ENCODE peak calls at places on chromosome 15, in seven cellular contexts. One of them, this sample, is unnamed.

GRCh38 chr15:36905908-36906307 is 194.4 kb downstream of the MEIS2 start:
- DNase-seq in mesendoderm: no peak
- DNase-seq in H9: no peak
- DNase-seq in neuronal stem cell: no peak
- DNase-seq in trophoblast cell: no peak
- DNase-seq in IMR-90: peak
- DNase-seq in H1: no peak
- DNase-seq in this sample: peak

GRCh38 chr15:41492597-41493204 is 973 bp upstream of the ITPKA start:
- DNase-seq in mesendoderm: no peak
- DNase-seq in H9: no peak
- DNase-seq in neuronal stem cell: no peak
- DNase-seq in trophoblast cell: no peak
- DNase-seq in IMR-90: no peak
- DNase-seq in H1: no peak
- DNase-seq in this sample: no peak

GRCh38 chr15:39589815-39590644 is 9.2 kb downstream of the THBS1 start:
- DNase-seq in mesendoderm: no peak
- DNase-seq in H9: no peak
- DNase-seq in neuronal stem cell: no peak
- DNase-seq in trophoblast cell: no peak
- DNase-seq in IMR-90: peak
- DNase-seq in H1: no peak
- DNase-seq in this sample: peak

GRCh38 chr15:86865920-86866319 is 786.2 kb downstream of the AGBL1 start:
- DNase-seq in mesendoderm: no peak
- DNase-seq in H9: no peak
- DNase-seq in neuronal stem cell: no peak
- DNase-seq in trophoblast cell: no peak
- DNase-seq in IMR-90: no peak
- DNase-seq in H1: no peak
- DNase-seq in this sample: no peak

GRCh38 chr15:52013151-52013791 is 5.7 kb upstream of the MAPK6 start:
- DNase-seq in mesendoderm: no peak
- DNase-seq in H9: no peak
- DNase-seq in neuronal stem cell: no peak
- DNase-seq in trophoblast cell: peak
- DNase-seq in IMR-90: peak
- DNase-seq in H1: no peak
- DNase-seq in this sample: peak

GRCh38 chr15:72306211-72306785 is 13.7 kb downstream of the CELF6 start:
- DNase-seq in mesendoderm: peak
- DNase-seq in H9: peak
- DNase-seq in neuronal stem cell: no peak
- DNase-seq in trophoblast cell: no peak
- DNase-seq in IMR-90: peak
- DNase-seq in H1: peak
- DNase-seq in this sample: no peak

GRCh38 chr15:66907826-66908502 is 157.4 kb upstream of the SMAD3 start:
- DNase-seq in mesendoderm: no peak
- DNase-seq in H9: peak
- DNase-seq in neuronal stem cell: no peak
- DNase-seq in trophoblast cell: no peak
- DNase-seq in IMR-90: peak
- DNase-seq in H1: no peak
- DNase-seq in this sample: no peak

GRCh38 chr15:46296002-46296401 is 661.2 kb downstream of the SQOR start:
- DNase-seq in mesendoderm: no peak
- DNase-seq in H9: no peak
- DNase-seq in neuronal stem cell: no peak
- DNase-seq in trophoblast cell: no peak
- DNase-seq in IMR-90: no peak
- DNase-seq in H1: no peak
- DNase-seq in this sample: no peak

GRCh38 chr15:59372352-59373211 is at the start of gene MYO1E:
- DNase-seq in mesendoderm: peak
- DNase-seq in H9: peak
- DNase-seq in neuronal stem cell: peak
- DNase-seq in trophoblast cell: peak
- DNase-seq in IMR-90: peak
- DNase-seq in H1: peak
- DNase-seq in this sample: peak

GRCh38 chr15:74245342-74245931 is 9.3 kb downstream of the CCDC33 start:
- DNase-seq in mesendoderm: peak
- DNase-seq in H9: peak
- DNase-seq in neuronal stem cell: no peak
- DNase-seq in trophoblast cell: no peak
- DNase-seq in IMR-90: no peak
- DNase-seq in H1: no peak
- DNase-seq in this sample: no peak

GRCh38 chr15:34754674-34755418 is at the start of gene GJD2:
- DNase-seq in mesendoderm: peak
- DNase-seq in H9: peak
- DNase-seq in neuronal stem cell: peak
- DNase-seq in trophoblast cell: no peak
- DNase-seq in IMR-90: no peak
- DNase-seq in H1: peak
- DNase-seq in this sample: no peak

GRCh38 chr15:90697180-90697579 is 20.0 kb upstream of the BLM start:
- DNase-seq in mesendoderm: no peak
- DNase-seq in H9: no peak
- DNase-seq in neuronal stem cell: no peak
- DNase-seq in trophoblast cell: no peak
- DNase-seq in IMR-90: no peak
- DNase-seq in H1: no peak
- DNase-seq in this sample: no peak

GRCh38 chr15:40051616-40052415 is 12.8 kb upstream of the SRP14 start:
- DNase-seq in mesendoderm: no peak
- DNase-seq in H9: no peak
- DNase-seq in neuronal stem cell: no peak
- DNase-seq in trophoblast cell: peak
- DNase-seq in IMR-90: no peak
- DNase-seq in H1: peak
- DNase-seq in this sample: no peak

GRCh38 chr15:66422347-66422746 is 35.6 kb downstream of the MAP2K1 start:
- DNase-seq in mesendoderm: no peak
- DNase-seq in H9: no peak
- DNase-seq in neuronal stem cell: no peak
- DNase-seq in trophoblast cell: no peak
- DNase-seq in IMR-90: no peak
- DNase-seq in H1: no peak
- DNase-seq in this sample: no peak

GRCh38 chr15:32974691-32975090 is 219.8 kb downstream of the FMN1 start:
- DNase-seq in mesendoderm: no peak
- DNase-seq in H9: no peak
- DNase-seq in neuronal stem cell: no peak
- DNase-seq in trophoblast cell: peak
- DNase-seq in IMR-90: peak
- DNase-seq in H1: no peak
- DNase-seq in this sample: peak

GRCh38 chr15:92845109-92845508 is 55.0 kb upstream of the CHD2 start:
- DNase-seq in mesendoderm: no peak
- DNase-seq in H9: no peak
- DNase-seq in neuronal stem cell: no peak
- DNase-seq in trophoblast cell: peak
- DNase-seq in IMR-90: peak
- DNase-seq in H1: no peak
- DNase-seq in this sample: peak

GRCh38 chr15:70033529-70034140 is 64.1 kb downstream of the TLE3 start:
- DNase-seq in mesendoderm: no peak
- DNase-seq in H9: no peak
- DNase-seq in neuronal stem cell: no peak
- DNase-seq in trophoblast cell: peak
- DNase-seq in IMR-90: peak
- DNase-seq in H1: no peak
- DNase-seq in this sample: no peak

GRCh38 chr15:39888243-39888642 is 31.8 kb downstream of the GPR176 start:
- DNase-seq in mesendoderm: peak
- DNase-seq in H9: no peak
- DNase-seq in neuronal stem cell: no peak
- DNase-seq in trophoblast cell: no peak
- DNase-seq in IMR-90: no peak
- DNase-seq in H1: no peak
- DNase-seq in this sample: peak

GRCh38 chr15:49155834-49156627 is 632 bp upstream of the COPS2 start:
- DNase-seq in mesendoderm: peak
- DNase-seq in H9: peak
- DNase-seq in neuronal stem cell: peak
- DNase-seq in trophoblast cell: peak
- DNase-seq in IMR-90: peak
- DNase-seq in H1: no peak
- DNase-seq in this sample: peak

GRCh38 chr15:29913528-29914135 is 91.4 kb upstream of the TJP1 start:
- DNase-seq in mesendoderm: no peak
- DNase-seq in H9: no peak
- DNase-seq in neuronal stem cell: no peak
- DNase-seq in trophoblast cell: peak
- DNase-seq in IMR-90: peak
- DNase-seq in H1: no peak
- DNase-seq in this sample: peak

GRCh38 chr15:29914441-29915053 is 92.3 kb upstream of the TJP1 start:
- DNase-seq in mesendoderm: no peak
- DNase-seq in H9: no peak
- DNase-seq in neuronal stem cell: no peak
- DNase-seq in trophoblast cell: no peak
- DNase-seq in IMR-90: no peak
- DNase-seq in H1: no peak
- DNase-seq in this sample: no peak

GRCh38 chr15:29911705-29912104 is 89.4 kb upstream of the TJP1 start:
- DNase-seq in mesendoderm: no peak
- DNase-seq in H9: no peak
- DNase-seq in neuronal stem cell: no peak
- DNase-seq in trophoblast cell: no peak
- DNase-seq in IMR-90: peak
- DNase-seq in H1: no peak
- DNase-seq in this sample: no peak

GRCh38 chr15:29904731-29905417 is 82.6 kb upstream of the TJP1 start:
- DNase-seq in mesendoderm: peak
- DNase-seq in H9: no peak
- DNase-seq in neuronal stem cell: no peak
- DNase-seq in trophoblast cell: no peak
- DNase-seq in IMR-90: peak
- DNase-seq in H1: no peak
- DNase-seq in this sample: no peak

DNA sequence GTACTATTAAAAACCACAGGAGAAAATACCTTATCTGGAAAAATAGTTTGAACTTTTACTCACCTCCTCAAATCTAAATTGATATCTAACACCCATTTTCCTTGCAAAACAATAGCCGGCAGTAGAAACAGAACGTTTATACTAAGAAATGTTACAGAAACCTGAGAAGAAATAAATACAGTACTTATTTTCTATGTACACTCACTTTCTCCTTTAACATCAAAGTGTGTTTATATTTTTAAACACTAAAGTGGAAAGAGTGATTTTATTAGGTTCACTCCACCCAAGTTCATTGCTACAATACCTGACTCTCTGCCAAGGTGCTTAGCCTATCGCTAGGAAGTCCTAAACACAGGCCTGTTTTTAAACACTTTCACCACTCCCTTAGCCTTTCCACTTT is 87.8 kb upstream of the TJP1 start:
- DNase-seq in mesendoderm: no peak
- DNase-seq in H9: no peak
- DNase-seq in neuronal stem cell: no peak
- DNase-seq in trophoblast cell: no peak
- DNase-seq in IMR-90: no peak
- DNase-seq in H1: no peak
- DNase-seq in this sample: no peak
- H2BK120ac ChIP-seq in mesendoderm: no peak
- H2BK120ac ChIP-seq in H9: no peak
- H2BK120ac ChIP-seq in neuronal stem cell: no peak
- H2BK120ac ChIP-seq in trophoblast cell: no peak
- H2BK120ac ChIP-seq in IMR-90: no peak
- H2BK120ac ChIP-seq in H1: no peak
- H2BK120ac ChIP-seq in this sample: no peak

DNA sequence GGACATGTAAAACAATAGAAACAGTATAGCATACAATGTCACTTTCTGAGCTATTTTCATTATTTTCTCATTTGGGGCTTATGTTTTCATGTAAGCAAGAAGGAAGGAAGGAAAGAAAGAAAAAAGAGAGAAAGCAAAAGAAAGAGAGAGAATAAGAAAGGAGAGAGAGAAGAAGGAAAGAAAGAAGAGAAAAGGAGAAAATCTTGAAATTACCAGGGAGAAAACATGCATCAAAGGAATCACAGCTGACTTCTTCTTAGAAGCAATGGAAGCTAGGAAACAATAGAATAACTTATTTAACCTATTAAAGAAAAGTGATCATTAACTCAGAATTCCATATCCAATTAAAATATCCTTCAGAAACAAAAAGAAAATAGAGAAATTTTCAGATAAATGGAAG is 471.5 kb downstream of the OCA2 start:
- DNase-seq in mesendoderm: no peak
- DNase-seq in H9: no peak
- DNase-seq in neuronal stem cell: no peak
- DNase-seq in trophoblast cell: no peak
- DNase-seq in IMR-90: no peak
- DNase-seq in H1: no peak
- DNase-seq in this sample: no peak
- H2AK5ac ChIP-seq in mesendoderm: no peak
- H2AK5ac ChIP-seq in H9: no peak
- H2AK5ac ChIP-seq in neuronal stem cell: no peak
- H2AK5ac ChIP-seq in trophoblast cell: no peak
- H2AK5ac ChIP-seq in IMR-90: no peak
- H2AK5ac ChIP-seq in H1: no peak
- H2AK5ac ChIP-seq in this sample: no peak

DNA sequence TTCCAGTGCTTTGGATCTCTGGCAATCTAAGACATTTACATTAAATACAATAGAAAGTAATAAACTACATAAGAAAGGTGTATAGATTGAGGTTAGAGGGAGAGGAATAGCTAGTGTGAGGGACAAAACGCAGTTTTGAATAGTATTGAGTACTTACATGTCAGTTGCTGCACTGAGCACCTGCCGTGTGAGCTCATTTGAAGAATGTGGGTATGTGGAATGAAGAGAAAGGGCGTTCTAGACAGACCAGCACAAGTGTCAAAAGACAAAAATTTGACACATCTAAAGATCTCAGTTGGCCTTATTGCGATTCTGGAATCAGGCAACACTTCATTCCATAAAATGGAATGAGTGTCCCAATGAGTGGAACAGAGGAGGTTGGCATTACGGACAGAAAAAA is 769 bp upstream of the ICE2 start:
- DNase-seq in mesendoderm: peak
- DNase-seq in H9: no peak
- DNase-seq in neuronal stem cell: no peak
- DNase-seq in trophoblast cell: peak
- DNase-seq in IMR-90: no peak
- DNase-seq in H1: no peak
- DNase-seq in this sample: no peak
- H3K18ac ChIP-seq in mesendoderm: no peak
- H3K18ac ChIP-seq in H9: no peak
- H3K18ac ChIP-seq in neuronal stem cell: no peak
- H3K18ac ChIP-seq in trophoblast cell: no peak
- H3K18ac ChIP-seq in IMR-90: no peak
- H3K18ac ChIP-seq in H1: no peak
- H3K18ac ChIP-seq in this sample: no peak

DNA sequence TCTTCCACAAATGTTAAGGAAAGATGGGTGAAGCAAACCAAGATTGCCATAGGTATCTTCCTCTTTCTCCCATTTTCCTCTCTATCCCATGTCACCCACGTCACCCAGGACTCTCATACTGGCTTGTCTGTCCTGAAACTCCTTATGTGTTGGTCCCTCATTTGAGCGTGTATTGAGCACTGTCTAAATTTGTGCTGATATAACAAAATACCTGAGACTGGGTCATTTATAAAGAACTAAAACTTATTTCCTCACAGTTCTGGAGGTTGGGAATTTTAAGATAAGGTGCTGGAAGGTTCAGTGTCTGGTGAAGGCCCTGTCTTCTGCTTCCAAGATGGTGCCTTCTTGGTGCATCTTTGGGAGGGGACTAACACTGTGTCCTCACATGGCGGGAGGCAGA is 186.9 kb upstream of the SLC24A5 start:
- DNase-seq in mesendoderm: no peak
- DNase-seq in H9: no peak
- DNase-seq in neuronal stem cell: no peak
- DNase-seq in trophoblast cell: no peak
- DNase-seq in IMR-90: no peak
- DNase-seq in H1: no peak
- DNase-seq in this sample: no peak
- H2BK120ac ChIP-seq in mesendoderm: peak
- H2BK120ac ChIP-seq in H9: no peak
- H2BK120ac ChIP-seq in neuronal stem cell: no peak
- H2BK120ac ChIP-seq in trophoblast cell: no peak
- H2BK120ac ChIP-seq in IMR-90: no peak
- H2BK120ac ChIP-seq in H1: no peak
- H2BK120ac ChIP-seq in this sample: no peak

This sample was measured in mesenchymal stem cell.